ENCODE peak calls at places on chromosome 16, in five cellular contexts. One of them, this sample, is unnamed.

GRCh38 chr16:85810097-85810741 is 10.7 kb downstream of the COX4I1 start:
- DNase-seq in thoracic aorta: no peak
- DNase-seq in iPS DF 19.7: no peak
- DNase-seq in HT1080: no peak
- DNase-seq in T1000: no peak
- DNase-seq in this sample: no peak

GRCh38 chr16:25838724-25839186 is 147.0 kb downstream of the HS3ST4 start:
- DNase-seq in thoracic aorta: no peak
- DNase-seq in iPS DF 19.7: peak; percentile 79
- DNase-seq in HT1080: peak; percentile 46
- DNase-seq in T1000: peak; percentile 5
- DNase-seq in this sample: peak; percentile 15

GRCh38 chr16:30867747-30868146 is 26.1 kb downstream of the BCL7C start:
- DNase-seq in thoracic aorta: no peak
- DNase-seq in iPS DF 19.7: no peak
- DNase-seq in HT1080: no peak
- DNase-seq in T1000: no peak
- DNase-seq in this sample: no peak

GRCh38 chr16:9176547-9177418 is 85.3 kb downstream of the HAPSTR1 start:
- DNase-seq in thoracic aorta: no peak
- DNase-seq in iPS DF 19.7: no peak
- DNase-seq in HT1080: no peak
- DNase-seq in T1000: no peak
- DNase-seq in this sample: no peak

GRCh38 chr16:71837150-71837549 is 8.6 kb upstream of the ATXN1L start:
- DNase-seq in thoracic aorta: no peak
- DNase-seq in iPS DF 19.7: no peak
- DNase-seq in HT1080: no peak
- DNase-seq in T1000: no peak
- DNase-seq in this sample: no peak

GRCh38 chr16:578870-579405 is 9.2 kb downstream of the PIGQ start:
- DNase-seq in thoracic aorta: no peak
- DNase-seq in iPS DF 19.7: no peak
- DNase-seq in HT1080: no peak
- DNase-seq in T1000: peak; percentile 68
- DNase-seq in this sample: no peak

GRCh38 chr16:14205666-14206065 is 134.5 kb downstream of the MRTFB start:
- DNase-seq in thoracic aorta: no peak
- DNase-seq in iPS DF 19.7: no peak
- DNase-seq in HT1080: no peak
- DNase-seq in T1000: no peak
- DNase-seq in this sample: no peak

GRCh38 chr16:81873843-81874752 is 95.0 kb downstream of the PLCG2 start:
- DNase-seq in thoracic aorta: no peak
- DNase-seq in iPS DF 19.7: no peak
- DNase-seq in HT1080: peak; percentile 26
- DNase-seq in T1000: no peak
- DNase-seq in this sample: peak; percentile 24

GRCh38 chr16:8945626-8946296 is 17.9 kb downstream of the USP7 start:
- DNase-seq in thoracic aorta: no peak
- DNase-seq in iPS DF 19.7: no peak
- DNase-seq in HT1080: no peak
- DNase-seq in T1000: no peak
- DNase-seq in this sample: no peak

GRCh38 chr16:85658504-85659326 is 30.0 kb downstream of the GINS2 start:
- DNase-seq in thoracic aorta: no peak
- DNase-seq in iPS DF 19.7: no peak
- DNase-seq in HT1080: no peak
- DNase-seq in T1000: no peak
- DNase-seq in this sample: no peak

GRCh38 chr16:27314161-27314723 is 468 bp downstream of the IL4R start:
- DNase-seq in thoracic aorta: peak; percentile 76
- DNase-seq in iPS DF 19.7: no peak
- DNase-seq in HT1080: peak; percentile 84
- DNase-seq in T1000: peak; percentile 71
- DNase-seq in this sample: peak; percentile 49

GRCh38 chr16:4200000-4200780 is 41.7 kb downstream of the SRL start:
- DNase-seq in thoracic aorta: no peak
- DNase-seq in iPS DF 19.7: no peak
- DNase-seq in HT1080: peak; percentile 56
- DNase-seq in T1000: peak; percentile 49
- DNase-seq in this sample: peak; percentile 55

GRCh38 chr16:89081556-89081955 is 12.1 kb upstream of the ACSF3 start:
- DNase-seq in thoracic aorta: no peak
- DNase-seq in iPS DF 19.7: no peak
- DNase-seq in HT1080: no peak
- DNase-seq in T1000: no peak
- DNase-seq in this sample: no peak

GRCh38 chr16:68233835-68234187 is 2.1 kb downstream of the ESRP2 start:
- DNase-seq in thoracic aorta: no peak
- DNase-seq in iPS DF 19.7: no peak
- DNase-seq in HT1080: no peak
- DNase-seq in T1000: no peak
- DNase-seq in this sample: no peak

GRCh38 chr16:70158261-70158939 is 15.2 kb upstream of the CLEC18C start:
- DNase-seq in thoracic aorta: no peak
- DNase-seq in iPS DF 19.7: peak; percentile 2
- DNase-seq in HT1080: peak; percentile 0
- DNase-seq in T1000: no peak
- DNase-seq in this sample: peak; percentile 13

GRCh38 chr16:84307209-84307954 is 12.7 kb downstream of the WFDC1 start:
- DNase-seq in thoracic aorta: no peak
- DNase-seq in iPS DF 19.7: no peak
- DNase-seq in HT1080: no peak
- DNase-seq in T1000: no peak
- DNase-seq in this sample: no peak

GRCh38 chr16:74465851-74466685 is 44.8 kb upstream of the CLEC18B start:
- DNase-seq in thoracic aorta: no peak
- DNase-seq in iPS DF 19.7: no peak
- DNase-seq in HT1080: no peak
- DNase-seq in T1000: no peak
- DNase-seq in this sample: no peak

GRCh38 chr16:68973611-68974120 is 130.3 kb downstream of the TANGO6 start:
- DNase-seq in thoracic aorta: no peak
- DNase-seq in iPS DF 19.7: no peak
- DNase-seq in HT1080: no peak
- DNase-seq in T1000: no peak
- DNase-seq in this sample: no peak

GRCh38 chr16:76114681-76115080 is 162.5 kb upstream of the CNTNAP4 start:
- DNase-seq in thoracic aorta: no peak
- DNase-seq in iPS DF 19.7: no peak
- DNase-seq in HT1080: no peak
- DNase-seq in T1000: no peak
- DNase-seq in this sample: no peak

GRCh38 chr16:67055712-67056487 is 27.0 kb downstream of the CBFB start:
- DNase-seq in thoracic aorta: no peak
- DNase-seq in iPS DF 19.7: no peak
- DNase-seq in HT1080: peak; percentile 98
- DNase-seq in T1000: no peak
- DNase-seq in this sample: no peak

GRCh38 chr16:88287219-88287618 is 95.5 kb upstream of the ZNF469 start:
- DNase-seq in thoracic aorta: no peak
- DNase-seq in iPS DF 19.7: no peak
- DNase-seq in HT1080: peak; percentile 61
- DNase-seq in T1000: no peak
- DNase-seq in this sample: no peak

GRCh38 chr16:77211880-77212735 is 12.9 kb downstream of the SYCE1L start:
- DNase-seq in thoracic aorta: no peak
- DNase-seq in iPS DF 19.7: no peak
- DNase-seq in HT1080: no peak
- DNase-seq in T1000: peak; percentile 9
- DNase-seq in this sample: peak; percentile 89

GRCh38 chr16:48446534-48446920 is 61.3 kb upstream of the SIAH1 start:
- DNase-seq in thoracic aorta: no peak
- DNase-seq in iPS DF 19.7: no peak
- DNase-seq in HT1080: no peak
- DNase-seq in T1000: no peak
- DNase-seq in this sample: no peak

GRCh38 chr16:47141773-47142468 is 1.8 kb downstream of the NETO2 start:
- DNase-seq in thoracic aorta: peak; percentile 25
- DNase-seq in iPS DF 19.7: peak; percentile 77
- DNase-seq in HT1080: peak; percentile 73
- DNase-seq in T1000: peak; percentile 66
- DNase-seq in this sample: peak; percentile 94

GRCh38 chr16:67993207-67994036 is 5.9 kb downstream of the DPEP2 start:
- DNase-seq in thoracic aorta: peak; percentile 20
- DNase-seq in iPS DF 19.7: no peak
- DNase-seq in HT1080: peak; percentile 65
- DNase-seq in T1000: no peak
- DNase-seq in this sample: peak; percentile 54

GRCh38 chr16:77298638-77299360 is 99.6 kb downstream of the SYCE1L start:
- DNase-seq in thoracic aorta: no peak
- DNase-seq in iPS DF 19.7: no peak
- DNase-seq in HT1080: peak; percentile 98
- DNase-seq in T1000: peak; percentile 73
- DNase-seq in this sample: no peak

GRCh38 chr16:49491736-49492089 is 118.1 kb downstream of the C16orf78 start:
- DNase-seq in thoracic aorta: no peak
- DNase-seq in iPS DF 19.7: peak; percentile 57
- DNase-seq in HT1080: peak; percentile 2
- DNase-seq in T1000: no peak
- DNase-seq in this sample: no peak

GRCh38 chr16:84502075-84502474 is 2.4 kb downstream of the MEAK7 start:
- DNase-seq in thoracic aorta: no peak
- DNase-seq in iPS DF 19.7: no peak
- DNase-seq in HT1080: no peak
- DNase-seq in T1000: no peak
- DNase-seq in this sample: no peak

GRCh38 chr16:22318690-22319358 is 21.6 kb downstream of the POLR3E start:
- DNase-seq in thoracic aorta: no peak
- DNase-seq in iPS DF 19.7: no peak
- DNase-seq in HT1080: peak; percentile 33
- DNase-seq in T1000: peak; percentile 46
- DNase-seq in this sample: peak; percentile 79